ENCODE peak calls at places on chromosomes 12 and 14, in eight cellular contexts. One of them, this sample, is unnamed.

GRCh38 chr12:50505386-50505827 is 622 bp downstream of the DIP2B start:
- DNase-seq in NB4: peak
- DNase-seq in PC-9: no peak
- DNase-seq in kidney epithelial cell: no peak
- DNase-seq in left ventricle myocardium inferior: peak
- DNase-seq in AG10803: peak
- DNase-seq in heart left ventricle: peak
- DNase-seq in A549: no peak
- DNase-seq in this sample: no peak

GRCh38 chr12:100337299-100337698 is 19.6 kb upstream of the SLC17A8 start:
- DNase-seq in PC-9: no peak
- DNase-seq in AG10803: no peak
- DNase-seq in left ventricle myocardium inferior: no peak
- DNase-seq in heart left ventricle: no peak
- DNase-seq in NB4: no peak
- DNase-seq in kidney epithelial cell: no peak
- DNase-seq in A549: no peak
- DNase-seq in this sample: no peak

GRCh38 chr12:24075650-24076049 is 126.2 kb upstream of the SOX5 start:
- DNase-seq in AG10803: no peak
- DNase-seq in left ventricle myocardium inferior: no peak
- DNase-seq in NB4: no peak
- DNase-seq in heart left ventricle: no peak
- DNase-seq in A549: no peak
- DNase-seq in PC-9: no peak
- DNase-seq in kidney epithelial cell: no peak
- DNase-seq in this sample: no peak

GRCh38 chr14:95225251-95225887 is 68.0 kb upstream of the DICER1 start:
- DNase-seq in A549: no peak
- DNase-seq in AG10803: no peak
- DNase-seq in left ventricle myocardium inferior: no peak
- DNase-seq in heart left ventricle: no peak
- DNase-seq in PC-9: no peak
- DNase-seq in NB4: no peak
- DNase-seq in kidney epithelial cell: no peak
- DNase-seq in this sample: no peak

GRCh38 chr12:95396849-95397498 is 77.0 kb upstream of the METAP2 start:
- DNase-seq in AG10803: peak
- DNase-seq in kidney epithelial cell: no peak
- DNase-seq in NB4: peak
- DNase-seq in left ventricle myocardium inferior: no peak
- DNase-seq in A549: no peak
- DNase-seq in heart left ventricle: no peak
- DNase-seq in PC-9: no peak
- DNase-seq in this sample: no peak

GRCh38 chr12:51217133-51217967 is 512 bp downstream of the POU6F1 start:
- DNase-seq in left ventricle myocardium inferior: peak
- DNase-seq in PC-9: peak
- DNase-seq in NB4: peak
- DNase-seq in AG10803: no peak
- DNase-seq in A549: peak
- DNase-seq in heart left ventricle: peak
- DNase-seq in kidney epithelial cell: no peak
- DNase-seq in this sample: peak

GRCh38 chr14:74630881-74631690 is 19.0 kb upstream of the LTBP2 start:
- DNase-seq in NB4: no peak
- DNase-seq in heart left ventricle: no peak
- DNase-seq in A549: no peak
- DNase-seq in left ventricle myocardium inferior: no peak
- DNase-seq in PC-9: no peak
- DNase-seq in kidney epithelial cell: no peak
- DNase-seq in AG10803: no peak
- DNase-seq in this sample: no peak

GRCh38 chr12:95614384-95614982 is 63.2 kb upstream of the USP44 start:
- DNase-seq in NB4: no peak
- DNase-seq in PC-9: no peak
- DNase-seq in A549: no peak
- DNase-seq in heart left ventricle: peak
- DNase-seq in kidney epithelial cell: no peak
- DNase-seq in left ventricle myocardium inferior: peak
- DNase-seq in AG10803: no peak
- DNase-seq in this sample: no peak

GRCh38 chr12:6828671-6829531 is 694 bp downstream of the P3H3 start:
- DNase-seq in kidney epithelial cell: no peak
- DNase-seq in left ventricle myocardium inferior: peak
- DNase-seq in A549: no peak
- DNase-seq in AG10803: peak
- DNase-seq in PC-9: no peak
- DNase-seq in heart left ventricle: peak
- DNase-seq in NB4: peak
- DNase-seq in this sample: no peak

GRCh38 chr12:85273411-85274075 is 6.5 kb upstream of the ALX1 start:
- DNase-seq in NB4: no peak
- DNase-seq in heart left ventricle: no peak
- DNase-seq in AG10803: no peak
- DNase-seq in A549: no peak
- DNase-seq in PC-9: no peak
- DNase-seq in kidney epithelial cell: no peak
- DNase-seq in left ventricle myocardium inferior: no peak
- DNase-seq in this sample: no peak

GRCh38 chr12:119835068-119835467 is 42.1 kb downstream of the CIT start:
- DNase-seq in left ventricle myocardium inferior: no peak
- DNase-seq in NB4: no peak
- DNase-seq in AG10803: peak
- DNase-seq in PC-9: no peak
- DNase-seq in A549: no peak
- DNase-seq in kidney epithelial cell: no peak
- DNase-seq in heart left ventricle: no peak
- DNase-seq in this sample: no peak
- TF ChIP-seq CTCF in left ventricle myocardium inferior: no peak
- TF ChIP-seq CTCF in NB4: no peak
- TF ChIP-seq CTCF in AG10803: peak
- TF ChIP-seq CTCF in PC-9: no peak
- TF ChIP-seq CTCF in A549: no peak
- TF ChIP-seq CTCF in kidney epithelial cell: peak
- TF ChIP-seq CTCF in heart left ventricle: no peak
- TF ChIP-seq CTCF in this sample: no peak

GRCh38 chr12:127496255-127496654 is 770.7 kb upstream of the TMEM132C start:
- DNase-seq in left ventricle myocardium inferior: no peak
- DNase-seq in A549: no peak
- DNase-seq in heart left ventricle: no peak
- DNase-seq in AG10803: no peak
- DNase-seq in PC-9: no peak
- DNase-seq in kidney epithelial cell: no peak
- DNase-seq in NB4: no peak
- DNase-seq in this sample: no peak
- TF ChIP-seq CTCF in left ventricle myocardium inferior: no peak
- TF ChIP-seq CTCF in A549: no peak
- TF ChIP-seq CTCF in heart left ventricle: no peak
- TF ChIP-seq CTCF in AG10803: no peak
- TF ChIP-seq CTCF in PC-9: no peak
- TF ChIP-seq CTCF in kidney epithelial cell: no peak
- TF ChIP-seq CTCF in NB4: peak
- TF ChIP-seq CTCF in this sample: peak

DNA sequence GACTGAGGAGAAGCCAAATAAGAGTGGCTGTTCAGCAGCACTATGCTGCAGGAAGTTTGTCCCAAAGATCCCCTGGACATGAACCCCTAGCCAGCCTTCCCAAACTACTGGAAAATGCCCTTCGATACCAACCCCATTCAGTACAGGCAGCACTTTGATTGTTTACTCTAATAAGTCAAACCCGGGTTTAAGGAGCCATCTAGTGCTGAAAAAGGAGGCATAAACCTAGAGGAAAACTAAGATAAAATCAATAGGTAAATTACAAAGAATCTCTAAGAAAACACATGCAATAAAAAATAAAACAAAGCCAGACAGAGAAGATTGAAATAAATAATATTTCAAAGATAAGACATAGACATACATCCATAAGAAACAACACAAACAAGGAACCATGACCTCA is 771.6 kb downstream of the RPS29 start:
- DNase-seq in A549: no peak
- DNase-seq in heart left ventricle: no peak
- DNase-seq in PC-9: no peak
- DNase-seq in AG10803: no peak
- DNase-seq in left ventricle myocardium inferior: no peak
- DNase-seq in kidney epithelial cell: no peak
- DNase-seq in NB4: no peak
- DNase-seq in this sample: no peak
- TF ChIP-seq CTCF in A549: no peak
- TF ChIP-seq CTCF in heart left ventricle: peak
- TF ChIP-seq CTCF in PC-9: no peak
- TF ChIP-seq CTCF in AG10803: no peak
- TF ChIP-seq CTCF in left ventricle myocardium inferior: no peak
- TF ChIP-seq CTCF in kidney epithelial cell: no peak
- TF ChIP-seq CTCF in NB4: no peak
- TF ChIP-seq CTCF in this sample: no peak

DNA sequence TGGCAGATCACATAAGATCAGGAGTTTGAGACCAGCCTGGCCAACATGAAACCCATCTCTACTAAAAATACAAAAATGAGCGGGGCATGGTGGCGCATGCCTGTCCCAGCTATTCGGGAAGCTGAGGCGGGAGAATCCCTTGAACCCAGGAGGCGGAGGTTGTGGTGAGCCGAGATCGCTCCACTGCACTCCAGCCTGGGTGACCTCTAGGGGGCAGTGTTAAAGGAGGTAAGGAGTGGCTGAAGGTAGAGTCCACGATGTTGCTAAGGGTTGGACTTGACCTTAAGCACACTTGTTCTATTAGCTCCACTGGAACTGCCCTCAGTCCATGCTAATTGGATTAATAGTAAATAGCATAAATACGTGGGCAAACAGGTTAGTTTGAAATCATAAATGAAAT is 62.4 kb upstream of the PSMC1 start:
- DNase-seq in left ventricle myocardium inferior: no peak
- DNase-seq in heart left ventricle: no peak
- DNase-seq in AG10803: no peak
- DNase-seq in A549: no peak
- DNase-seq in NB4: peak
- DNase-seq in PC-9: no peak
- DNase-seq in kidney epithelial cell: no peak
- DNase-seq in this sample: peak
- TF ChIP-seq CTCF in left ventricle myocardium inferior: peak
- TF ChIP-seq CTCF in heart left ventricle: no peak
- TF ChIP-seq CTCF in AG10803: no peak
- TF ChIP-seq CTCF in A549: peak
- TF ChIP-seq CTCF in NB4: peak
- TF ChIP-seq CTCF in PC-9: peak
- TF ChIP-seq CTCF in kidney epithelial cell: peak
- TF ChIP-seq CTCF in this sample: peak

GRCh38 chr12:114360485-114360884 is 45.5 kb downstream of the TBX5 start:
- DNase-seq in kidney epithelial cell: no peak
- DNase-seq in left ventricle myocardium inferior: no peak
- DNase-seq in NB4: no peak
- DNase-seq in PC-9: no peak
- DNase-seq in AG10803: no peak
- DNase-seq in heart left ventricle: no peak
- DNase-seq in A549: no peak
- DNase-seq in this sample: no peak

GRCh38 chr12:114355389-114356088 is 50.4 kb downstream of the TBX5 start:
- DNase-seq in AG10803: no peak
- DNase-seq in A549: no peak
- DNase-seq in kidney epithelial cell: no peak
- DNase-seq in heart left ventricle: peak
- DNase-seq in NB4: peak
- DNase-seq in PC-9: no peak
- DNase-seq in left ventricle myocardium inferior: peak
- DNase-seq in this sample: no peak
- TF ChIP-seq CTCF in AG10803: no peak
- TF ChIP-seq CTCF in A549: no peak
- TF ChIP-seq CTCF in kidney epithelial cell: no peak
- TF ChIP-seq CTCF in heart left ventricle: peak
- TF ChIP-seq CTCF in NB4: peak
- TF ChIP-seq CTCF in PC-9: no peak
- TF ChIP-seq CTCF in left ventricle myocardium inferior: peak
- TF ChIP-seq CTCF in this sample: peak

DNA sequence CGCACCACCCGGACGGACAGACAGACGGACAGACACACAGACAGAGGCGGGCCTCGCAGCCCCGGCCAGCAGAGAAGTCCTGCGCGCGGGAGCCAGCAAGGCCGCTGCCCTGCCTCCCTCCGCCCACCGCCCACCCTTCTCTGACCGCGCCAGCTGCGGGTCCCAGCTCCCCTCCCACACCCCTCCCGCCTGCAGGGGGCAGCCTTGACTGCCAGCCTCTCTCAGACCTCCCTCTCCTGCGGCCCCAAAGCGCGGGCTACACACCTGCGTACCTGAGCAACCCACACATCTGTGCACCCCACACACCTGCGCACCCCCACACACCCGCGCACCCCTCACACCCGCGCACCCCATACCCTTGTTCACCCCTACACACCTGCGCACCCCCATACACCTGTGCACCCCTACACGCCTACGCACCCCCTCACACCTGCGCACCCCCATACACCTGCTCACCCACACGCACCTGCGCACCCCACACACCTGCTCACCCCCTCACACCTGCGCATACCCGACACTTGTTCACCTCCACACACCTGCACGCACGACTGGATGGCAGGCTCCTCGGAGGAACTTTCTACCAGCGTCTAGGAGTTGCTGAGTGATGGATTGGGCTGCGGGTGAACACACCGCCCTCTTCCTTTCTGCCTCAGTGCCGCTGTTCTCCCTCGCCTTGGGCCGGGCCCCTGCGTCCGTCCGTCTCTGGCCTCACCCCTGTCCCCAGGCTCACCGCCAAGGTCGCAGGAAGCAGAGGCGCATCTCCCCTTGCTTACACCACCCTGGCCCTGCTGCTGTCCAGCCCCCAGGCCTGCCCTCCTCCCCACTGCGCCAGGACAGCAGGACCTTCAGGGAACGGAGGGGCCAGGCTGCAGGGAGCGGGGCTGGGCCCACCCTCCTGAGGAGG is 20.8 kb upstream of the TMEM106C start:
- DNase-seq in kidney epithelial cell: no peak
- DNase-seq in NB4: peak
- DNase-seq in A549: no peak
- DNase-seq in heart left ventricle: no peak
- DNase-seq in PC-9: no peak
- DNase-seq in left ventricle myocardium inferior: no peak
- DNase-seq in AG10803: no peak
- DNase-seq in this sample: no peak
- TF ChIP-seq CTCF in kidney epithelial cell: peak
- TF ChIP-seq CTCF in NB4: peak
- TF ChIP-seq CTCF in A549: peak
- TF ChIP-seq CTCF in heart left ventricle: no peak
- TF ChIP-seq CTCF in PC-9: no peak
- TF ChIP-seq CTCF in left ventricle myocardium inferior: no peak
- TF ChIP-seq CTCF in AG10803: no peak
- TF ChIP-seq CTCF in this sample: no peak

GRCh38 chr14:26531894-26532293 is 65.9 kb downstream of the NOVA1 start:
- DNase-seq in AG10803: peak
- DNase-seq in left ventricle myocardium inferior: no peak
- DNase-seq in kidney epithelial cell: no peak
- DNase-seq in heart left ventricle: no peak
- DNase-seq in PC-9: no peak
- DNase-seq in NB4: no peak
- DNase-seq in A549: peak
- DNase-seq in this sample: no peak
- TF ChIP-seq CTCF in AG10803: peak
- TF ChIP-seq CTCF in left ventricle myocardium inferior: no peak
- TF ChIP-seq CTCF in kidney epithelial cell: no peak
- TF ChIP-seq CTCF in heart left ventricle: no peak
- TF ChIP-seq CTCF in PC-9: peak
- TF ChIP-seq CTCF in NB4: no peak
- TF ChIP-seq CTCF in A549: no peak
- TF ChIP-seq CTCF in this sample: peak